ENCODE peak calls at places on chromosomes 2 and 18, in eight cellular contexts. One of them, this sample, is unnamed.

GRCh38 chr18:9103488-9103887 is 989 bp downstream of the NDUFV2 start:
- DNase-seq in iris pigment epithelial cell: peak; percentile 53
- DNase-seq in occipital lobe: no peak
- DNase-seq in NCI-H1436: no peak
- DNase-seq in activated T-cell treated with anti-CD3 and anti-CD28 coated beads, Interleukin-2, amount 50 U/mL, for 72 hours: no peak
- DNase-seq in PC-3: peak; percentile 50
- DNase-seq in skeletal muscle cell: no peak
- DNase-seq in fibroblast of lung: peak; percentile 64
- DNase-seq in this sample: no peak

GRCh38 chr18:50061876-50062517 is 132.9 kb downstream of the MYO5B start:
- DNase-seq in iris pigment epithelial cell: no peak
- DNase-seq in activated T-cell treated with anti-CD3 and anti-CD28 coated beads, Interleukin-2, amount 50 U/mL, for 72 hours: no peak
- DNase-seq in NCI-H1436: no peak
- DNase-seq in skeletal muscle cell: no peak
- DNase-seq in PC-3: no peak
- DNase-seq in fibroblast of lung: no peak
- DNase-seq in occipital lobe: no peak
- DNase-seq in this sample: no peak

GRCh38 chr18:179499-179898 is 21.1 kb downstream of the USP14 start:
- DNase-seq in activated T-cell treated with anti-CD3 and anti-CD28 coated beads, Interleukin-2, amount 50 U/mL, for 72 hours: no peak
- DNase-seq in NCI-H1436: no peak
- DNase-seq in iris pigment epithelial cell: no peak
- DNase-seq in skeletal muscle cell: no peak
- DNase-seq in occipital lobe: no peak
- DNase-seq in fibroblast of lung: no peak
- DNase-seq in PC-3: no peak
- DNase-seq in this sample: no peak

GRCh38 chr2:237149425-237149824 is 63.7 kb downstream of the COPS8 start:
- DNase-seq in PC-3: no peak
- DNase-seq in skeletal muscle cell: peak; percentile 78
- DNase-seq in fibroblast of lung: no peak
- DNase-seq in activated T-cell treated with anti-CD3 and anti-CD28 coated beads, Interleukin-2, amount 50 U/mL, for 72 hours: peak; percentile 63
- DNase-seq in NCI-H1436: no peak
- DNase-seq in iris pigment epithelial cell: peak; percentile 28
- DNase-seq in occipital lobe: peak; percentile 23
- DNase-seq in this sample: no peak

GRCh38 chr2:180040146-180040925 is 33.2 kb upstream of the CWC22 start:
- DNase-seq in activated T-cell treated with anti-CD3 and anti-CD28 coated beads, Interleukin-2, amount 50 U/mL, for 72 hours: no peak
- DNase-seq in fibroblast of lung: peak; percentile 99
- DNase-seq in NCI-H1436: no peak
- DNase-seq in PC-3: peak; percentile 88
- DNase-seq in occipital lobe: no peak
- DNase-seq in skeletal muscle cell: peak; percentile 95
- DNase-seq in iris pigment epithelial cell: peak; percentile 93
- DNase-seq in this sample: peak; percentile 27

GRCh38 chr2:241776336-241777166 is at the start of gene GAL3ST2:
- DNase-seq in activated T-cell treated with anti-CD3 and anti-CD28 coated beads, Interleukin-2, amount 50 U/mL, for 72 hours: no peak
- DNase-seq in skeletal muscle cell: no peak
- DNase-seq in NCI-H1436: no peak
- DNase-seq in PC-3: no peak
- DNase-seq in fibroblast of lung: no peak
- DNase-seq in iris pigment epithelial cell: no peak
- DNase-seq in occipital lobe: no peak
- DNase-seq in this sample: no peak

GRCh38 chr18:6476201-6476600 is 61.5 kb upstream of the L3MBTL4 start:
- DNase-seq in skeletal muscle cell: no peak
- DNase-seq in occipital lobe: no peak
- DNase-seq in PC-3: no peak
- DNase-seq in NCI-H1436: no peak
- DNase-seq in fibroblast of lung: no peak
- DNase-seq in iris pigment epithelial cell: no peak
- DNase-seq in activated T-cell treated with anti-CD3 and anti-CD28 coated beads, Interleukin-2, amount 50 U/mL, for 72 hours: no peak
- DNase-seq in this sample: no peak

GRCh38 chr2:236935131-236935530 is 150.6 kb upstream of the COPS8 start:
- DNase-seq in skeletal muscle cell: no peak
- DNase-seq in fibroblast of lung: no peak
- DNase-seq in occipital lobe: no peak
- DNase-seq in iris pigment epithelial cell: no peak
- DNase-seq in activated T-cell treated with anti-CD3 and anti-CD28 coated beads, Interleukin-2, amount 50 U/mL, for 72 hours: no peak
- DNase-seq in NCI-H1436: no peak
- DNase-seq in PC-3: no peak
- DNase-seq in this sample: no peak

GRCh38 chr2:65256088-65256487 is 28.5 kb downstream of the ACTR2 start:
- DNase-seq in activated T-cell treated with anti-CD3 and anti-CD28 coated beads, Interleukin-2, amount 50 U/mL, for 72 hours: no peak
- DNase-seq in occipital lobe: no peak
- DNase-seq in iris pigment epithelial cell: no peak
- DNase-seq in NCI-H1436: no peak
- DNase-seq in PC-3: no peak
- DNase-seq in fibroblast of lung: no peak
- DNase-seq in skeletal muscle cell: no peak
- DNase-seq in this sample: no peak

GRCh38 chr2:27959496-27959895 is 69.0 kb downstream of the BABAM2 start:
- DNase-seq in occipital lobe: no peak
- DNase-seq in fibroblast of lung: peak; percentile 55
- DNase-seq in PC-3: peak; percentile 49
- DNase-seq in iris pigment epithelial cell: peak; percentile 82
- DNase-seq in activated T-cell treated with anti-CD3 and anti-CD28 coated beads, Interleukin-2, amount 50 U/mL, for 72 hours: no peak
- DNase-seq in NCI-H1436: no peak
- DNase-seq in skeletal muscle cell: peak; percentile 43
- DNase-seq in this sample: peak; percentile 45

GRCh38 chr18:78681396-78681795 is 298.2 kb upstream of the SALL3 start:
- DNase-seq in iris pigment epithelial cell: no peak
- DNase-seq in occipital lobe: no peak
- DNase-seq in PC-3: no peak
- DNase-seq in fibroblast of lung: no peak
- DNase-seq in activated T-cell treated with anti-CD3 and anti-CD28 coated beads, Interleukin-2, amount 50 U/mL, for 72 hours: no peak
- DNase-seq in skeletal muscle cell: no peak
- DNase-seq in NCI-H1436: no peak
- DNase-seq in this sample: no peak

GRCh38 chr2:146874260-146874658 is 970.6 kb upstream of the ACVR2A start:
- DNase-seq in fibroblast of lung: peak; percentile 66
- DNase-seq in occipital lobe: no peak
- DNase-seq in skeletal muscle cell: peak; percentile 15
- DNase-seq in NCI-H1436: no peak
- DNase-seq in activated T-cell treated with anti-CD3 and anti-CD28 coated beads, Interleukin-2, amount 50 U/mL, for 72 hours: no peak
- DNase-seq in iris pigment epithelial cell: peak; percentile 50
- DNase-seq in PC-3: peak; percentile 98
- DNase-seq in this sample: peak; percentile 19

GRCh38 chr18:23719634-23720201 is 30.5 kb downstream of the LAMA3 start:
- DNase-seq in NCI-H1436: no peak
- DNase-seq in skeletal muscle cell: peak; percentile 94
- DNase-seq in PC-3: peak; percentile 98
- DNase-seq in iris pigment epithelial cell: peak; percentile 95
- DNase-seq in fibroblast of lung: peak; percentile 95
- DNase-seq in occipital lobe: no peak
- DNase-seq in activated T-cell treated with anti-CD3 and anti-CD28 coated beads, Interleukin-2, amount 50 U/mL, for 72 hours: no peak
- DNase-seq in this sample: peak; percentile 79

GRCh38 chr18:38243291-38243690 is 677.7 kb upstream of the CELF4 start:
- DNase-seq in occipital lobe: no peak
- DNase-seq in fibroblast of lung: no peak
- DNase-seq in NCI-H1436: no peak
- DNase-seq in iris pigment epithelial cell: no peak
- DNase-seq in PC-3: no peak
- DNase-seq in activated T-cell treated with anti-CD3 and anti-CD28 coated beads, Interleukin-2, amount 50 U/mL, for 72 hours: no peak
- DNase-seq in skeletal muscle cell: no peak
- DNase-seq in this sample: no peak

GRCh38 chr18:59861963-59862819 is 37.6 kb upstream of the PMAIP1 start:
- DNase-seq in fibroblast of lung: no peak
- DNase-seq in iris pigment epithelial cell: no peak
- DNase-seq in skeletal muscle cell: no peak
- DNase-seq in NCI-H1436: no peak
- DNase-seq in occipital lobe: no peak
- DNase-seq in activated T-cell treated with anti-CD3 and anti-CD28 coated beads, Interleukin-2, amount 50 U/mL, for 72 hours: no peak
- DNase-seq in PC-3: no peak
- DNase-seq in this sample: no peak

GRCh38 chr2:218091743-218092142 is 22.7 kb downstream of the RUFY4 start:
- DNase-seq in occipital lobe: no peak
- DNase-seq in skeletal muscle cell: no peak
- DNase-seq in NCI-H1436: no peak
- DNase-seq in activated T-cell treated with anti-CD3 and anti-CD28 coated beads, Interleukin-2, amount 50 U/mL, for 72 hours: no peak
- DNase-seq in iris pigment epithelial cell: no peak
- DNase-seq in PC-3: no peak
- DNase-seq in fibroblast of lung: no peak
- DNase-seq in this sample: no peak

GRCh38 chr2:239109041-239109915 is 261.4 kb downstream of the TWIST2 start:
- DNase-seq in activated T-cell treated with anti-CD3 and anti-CD28 coated beads, Interleukin-2, amount 50 U/mL, for 72 hours: no peak
- DNase-seq in iris pigment epithelial cell: peak; percentile 14
- DNase-seq in NCI-H1436: no peak
- DNase-seq in PC-3: peak; percentile 19
- DNase-seq in occipital lobe: no peak
- DNase-seq in fibroblast of lung: no peak
- DNase-seq in skeletal muscle cell: no peak
- DNase-seq in this sample: no peak

GRCh38 chr2:120809576-120810440 is 74.1 kb downstream of the GLI2 start:
- DNase-seq in fibroblast of lung: no peak
- DNase-seq in occipital lobe: no peak
- DNase-seq in iris pigment epithelial cell: no peak
- DNase-seq in skeletal muscle cell: no peak
- DNase-seq in NCI-H1436: no peak
- DNase-seq in PC-3: no peak
- DNase-seq in activated T-cell treated with anti-CD3 and anti-CD28 coated beads, Interleukin-2, amount 50 U/mL, for 72 hours: no peak
- DNase-seq in this sample: no peak

GRCh38 chr2:33488178-33488690 is 11.8 kb downstream of the RASGRP3 start:
- DNase-seq in fibroblast of lung: no peak
- DNase-seq in skeletal muscle cell: no peak
- DNase-seq in PC-3: no peak
- DNase-seq in iris pigment epithelial cell: no peak
- DNase-seq in occipital lobe: no peak
- DNase-seq in NCI-H1436: no peak
- DNase-seq in activated T-cell treated with anti-CD3 and anti-CD28 coated beads, Interleukin-2, amount 50 U/mL, for 72 hours: no peak
- DNase-seq in this sample: no peak

GRCh38 chr2:128329607-128330006 is 10.9 kb upstream of the HS6ST1 start:
- DNase-seq in fibroblast of lung: no peak
- DNase-seq in occipital lobe: no peak
- DNase-seq in NCI-H1436: no peak
- DNase-seq in skeletal muscle cell: peak; percentile 41
- DNase-seq in PC-3: no peak
- DNase-seq in activated T-cell treated with anti-CD3 and anti-CD28 coated beads, Interleukin-2, amount 50 U/mL, for 72 hours: no peak
- DNase-seq in iris pigment epithelial cell: peak; percentile 88
- DNase-seq in this sample: no peak

GRCh38 chr2:241391892-241392665 is 36.0 kb downstream of the FARP2 start:
- DNase-seq in occipital lobe: no peak
- DNase-seq in activated T-cell treated with anti-CD3 and anti-CD28 coated beads, Interleukin-2, amount 50 U/mL, for 72 hours: no peak
- DNase-seq in skeletal muscle cell: no peak
- DNase-seq in NCI-H1436: no peak
- DNase-seq in fibroblast of lung: peak; percentile 45
- DNase-seq in iris pigment epithelial cell: no peak
- DNase-seq in PC-3: peak; percentile 29
- DNase-seq in this sample: peak; percentile 92

GRCh38 chr2:170842785-170843184 is 26.1 kb downstream of the GAD1 start:
- DNase-seq in skeletal muscle cell: peak; percentile 6
- DNase-seq in iris pigment epithelial cell: peak; percentile 25
- DNase-seq in NCI-H1436: no peak
- DNase-seq in occipital lobe: no peak
- DNase-seq in activated T-cell treated with anti-CD3 and anti-CD28 coated beads, Interleukin-2, amount 50 U/mL, for 72 hours: no peak
- DNase-seq in PC-3: peak; percentile 38
- DNase-seq in fibroblast of lung: no peak
- DNase-seq in this sample: no peak

GRCh38 chr2:9174771-9175441 is 31.7 kb upstream of the ASAP2 start:
- DNase-seq in NCI-H1436: peak; percentile 34
- DNase-seq in occipital lobe: no peak
- DNase-seq in PC-3: peak; percentile 88
- DNase-seq in skeletal muscle cell: peak; percentile 79
- DNase-seq in fibroblast of lung: peak; percentile 70
- DNase-seq in iris pigment epithelial cell: peak; percentile 91
- DNase-seq in activated T-cell treated with anti-CD3 and anti-CD28 coated beads, Interleukin-2, amount 50 U/mL, for 72 hours: no peak
- DNase-seq in this sample: peak; percentile 79

GRCh38 chr2:39717067-39717466 is 51.4 kb downstream of the TMEM178A start:
- DNase-seq in occipital lobe: no peak
- DNase-seq in PC-3: no peak
- DNase-seq in iris pigment epithelial cell: no peak
- DNase-seq in activated T-cell treated with anti-CD3 and anti-CD28 coated beads, Interleukin-2, amount 50 U/mL, for 72 hours: no peak
- DNase-seq in NCI-H1436: no peak
- DNase-seq in skeletal muscle cell: no peak
- DNase-seq in fibroblast of lung: no peak
- DNase-seq in this sample: no peak

GRCh38 chr18:58687871-58688308 is 16.6 kb downstream of the MALT1 start:
- DNase-seq in PC-3: no peak
- DNase-seq in NCI-H1436: no peak
- DNase-seq in activated T-cell treated with anti-CD3 and anti-CD28 coated beads, Interleukin-2, amount 50 U/mL, for 72 hours: peak; percentile 64
- DNase-seq in occipital lobe: no peak
- DNase-seq in iris pigment epithelial cell: no peak
- DNase-seq in fibroblast of lung: no peak
- DNase-seq in skeletal muscle cell: no peak
- DNase-seq in this sample: no peak

GRCh38 chr2:75558786-75559428 is 1.8 kb downstream of the EVA1A start:
- DNase-seq in fibroblast of lung: peak; percentile 48
- DNase-seq in activated T-cell treated with anti-CD3 and anti-CD28 coated beads, Interleukin-2, amount 50 U/mL, for 72 hours: no peak
- DNase-seq in PC-3: no peak
- DNase-seq in iris pigment epithelial cell: peak; percentile 50
- DNase-seq in NCI-H1436: no peak
- DNase-seq in occipital lobe: no peak
- DNase-seq in skeletal muscle cell: peak; percentile 56
- DNase-seq in this sample: no peak

GRCh38 chr2:43268066-43268971 is 41.9 kb upstream of the ZFP36L2 start:
- DNase-seq in activated T-cell treated with anti-CD3 and anti-CD28 coated beads, Interleukin-2, amount 50 U/mL, for 72 hours: no peak
- DNase-seq in iris pigment epithelial cell: no peak
- DNase-seq in NCI-H1436: no peak
- DNase-seq in skeletal muscle cell: no peak
- DNase-seq in occipital lobe: no peak
- DNase-seq in PC-3: no peak
- DNase-seq in fibroblast of lung: no peak
- DNase-seq in this sample: no peak

GRCh38 chr2:128381001-128381938 is 62.6 kb upstream of the HS6ST1 start:
- DNase-seq in NCI-H1436: peak; percentile 10
- DNase-seq in fibroblast of lung: no peak
- DNase-seq in occipital lobe: no peak
- DNase-seq in activated T-cell treated with anti-CD3 and anti-CD28 coated beads, Interleukin-2, amount 50 U/mL, for 72 hours: no peak
- DNase-seq in PC-3: no peak
- DNase-seq in iris pigment epithelial cell: no peak
- DNase-seq in skeletal muscle cell: no peak
- DNase-seq in this sample: no peak

GRCh38 chr18:36382151-36382550 is 84.6 kb downstream of the FHOD3 start:
- DNase-seq in fibroblast of lung: no peak
- DNase-seq in activated T-cell treated with anti-CD3 and anti-CD28 coated beads, Interleukin-2, amount 50 U/mL, for 72 hours: no peak
- DNase-seq in iris pigment epithelial cell: no peak
- DNase-seq in PC-3: no peak
- DNase-seq in NCI-H1436: no peak
- DNase-seq in skeletal muscle cell: no peak
- DNase-seq in occipital lobe: no peak
- DNase-seq in this sample: no peak

GRCh38 chr2:230067990-230068657 is 600 bp downstream of the SLC16A14 start:
- DNase-seq in PC-3: peak; percentile 52
- DNase-seq in activated T-cell treated with anti-CD3 and anti-CD28 coated beads, Interleukin-2, amount 50 U/mL, for 72 hours: peak; percentile 62
- DNase-seq in NCI-H1436: peak; percentile 31
- DNase-seq in occipital lobe: peak; percentile 50
- DNase-seq in iris pigment epithelial cell: peak; percentile 40
- DNase-seq in skeletal muscle cell: no peak
- DNase-seq in fibroblast of lung: peak; percentile 28
- DNase-seq in this sample: no peak

GRCh38 chr2:129849559-129850160 is 129.8 kb upstream of the RAB6C start:
- DNase-seq in skeletal muscle cell: peak; percentile 21
- DNase-seq in fibroblast of lung: peak; percentile 86
- DNase-seq in iris pigment epithelial cell: peak; percentile 75
- DNase-seq in NCI-H1436: peak; percentile 17
- DNase-seq in activated T-cell treated with anti-CD3 and anti-CD28 coated beads, Interleukin-2, amount 50 U/mL, for 72 hours: no peak
- DNase-seq in occipital lobe: no peak
- DNase-seq in PC-3: peak; percentile 83
- DNase-seq in this sample: peak; percentile 56

GRCh38 chr2:28821295-28821958 is 10.8 kb downstream of the SPDYA start:
- DNase-seq in activated T-cell treated with anti-CD3 and anti-CD28 coated beads, Interleukin-2, amount 50 U/mL, for 72 hours: peak; percentile 76
- DNase-seq in PC-3: peak; percentile 80
- DNase-seq in iris pigment epithelial cell: peak; percentile 57
- DNase-seq in occipital lobe: no peak
- DNase-seq in skeletal muscle cell: no peak
- DNase-seq in fibroblast of lung: peak; percentile 71
- DNase-seq in NCI-H1436: peak; percentile 52
- DNase-seq in this sample: peak; percentile 24

GRCh38 chr2:159891917-159892691 is 94.1 kb upstream of the CD302 start:
- DNase-seq in PC-3: peak; percentile 88
- DNase-seq in NCI-H1436: no peak
- DNase-seq in activated T-cell treated with anti-CD3 and anti-CD28 coated beads, Interleukin-2, amount 50 U/mL, for 72 hours: no peak
- DNase-seq in occipital lobe: no peak
- DNase-seq in iris pigment epithelial cell: peak; percentile 83
- DNase-seq in fibroblast of lung: peak; percentile 26
- DNase-seq in skeletal muscle cell: peak; percentile 18
- DNase-seq in this sample: no peak

GRCh38 chr18:21293479-21293878 is 51.4 kb downstream of the GREB1L start:
- DNase-seq in iris pigment epithelial cell: no peak
- DNase-seq in skeletal muscle cell: no peak
- DNase-seq in fibroblast of lung: no peak
- DNase-seq in PC-3: no peak
- DNase-seq in occipital lobe: no peak
- DNase-seq in NCI-H1436: no peak
- DNase-seq in activated T-cell treated with anti-CD3 and anti-CD28 coated beads, Interleukin-2, amount 50 U/mL, for 72 hours: no peak
- DNase-seq in this sample: no peak